ENCODE peak calls at places on chromosomes 1 and 21, in eight cellular contexts. O is ovary, I is left ventricle myocardium inferior, U is sigmoid colon, G is brain microvascular endothelial cell, P is transverse colon, Z is HCT116, V is fibroblast of lung. X is an unnamed sample.

GRCh38 chr21:42503711-42504110 is 7.7 kb upstream of the RSPH1 start:
- DNase-seq in O (no peak), I (no peak), V (no peak), Z (no peak), G (no peak), U (no peak), P (no peak), X (no peak)

GRCh38 chr1:202590975-202591411 is 119.3 kb downstream of the SYT2 start:
- DNase-seq in O (no peak), V (no peak), G (no peak), U (no peak), Z (no peak), P (no peak), I (no peak), X (no peak)

GRCh38 chr1:156627313-156627880 is 8.2 kb downstream of the HAPLN2 start:
- DNase-seq in U (no peak), Z (peak), I (no peak), O (no peak), P (peak), G (peak), V (peak), X (peak)

GRCh38 chr1:176959461-176959860 is 205.1 kb downstream of the ASTN1 start:
- DNase-seq in V (no peak), U (no peak), G (no peak), O (no peak), P (no peak), I (no peak), Z (no peak), X (no peak)

GRCh38 chr1:205810448-205811157 is 2.4 kb downstream of the SLC41A1 start:
- DNase-seq in V (no peak), G (peak), O (no peak), I (no peak), U (no peak), P (no peak), Z (no peak), X (no peak)

GRCh38 chr1:198042168-198042567 is 114.6 kb upstream of the NEK7 start:
- DNase-seq in I (no peak), U (no peak), G (no peak), O (no peak), V (peak), P (no peak), Z (no peak), X (no peak)

GRCh38 chr21:26469789-26470188 is 103.3 kb downstream of the CYYR1 start:
- DNase-seq in U (no peak), P (no peak), G (peak), Z (no peak), I (no peak), V (peak), O (no peak), X (no peak)

GRCh38 chr1:202349263-202349928 is 897 bp downstream of the PPP1R12B start:
- DNase-seq in Z (no peak), O (no peak), V (peak), U (no peak), G (peak), P (peak), I (no peak), X (peak)

GRCh38 chr1:225918280-225918679 is 5.8 kb downstream of the PYCR2 start:
- DNase-seq in O (no peak), V (no peak), G (no peak), Z (no peak), U (no peak), P (no peak), I (no peak), X (no peak)

GRCh38 chr1:41533731-41534080 is 49.2 kb upstream of the EDN2 start:
- DNase-seq in Z (no peak), U (no peak), V (no peak), O (peak), P (no peak), G (no peak), I (no peak), X (no peak)

GRCh38 chr21:36249576-36250422 is 70.2 kb upstream of the MORC3 start:
- DNase-seq in P (no peak), O (no peak), I (no peak), G (no peak), V (no peak), Z (no peak), U (no peak), X (no peak)

GRCh38 chr1:33181038-33181861 is 593 bp downstream of the TRIM62 start:
- DNase-seq in O (peak), G (peak), Z (no peak), V (peak), P (peak), I (peak), U (peak), X (no peak)

GRCh38 chr1:59163268-59164092 is 133.4 kb upstream of the FGGY start:
- DNase-seq in O (no peak), I (no peak), U (no peak), G (peak), P (no peak), V (peak), Z (no peak), X (no peak)

GRCh38 chr1:82829527-82829926 is 1028.8 kb downstream of the ADGRL2 start:
- DNase-seq in V (no peak), G (no peak), Z (no peak), O (no peak), U (no peak), P (no peak), I (no peak), X (no peak)

GRCh38 chr1:27488523-27489138 is 1.3 kb downstream of the WASF2 start:
- DNase-seq in U (peak), O (no peak), P (no peak), V (peak), G (peak), Z (no peak), I (no peak), X (no peak)

GRCh38 chr1:61450454-61451213 is 274.3 kb downstream of the TM2D1 start:
- DNase-seq in O (no peak), V (peak), G (no peak), P (peak), I (peak), Z (no peak), U (no peak), X (no peak)

DNA sequence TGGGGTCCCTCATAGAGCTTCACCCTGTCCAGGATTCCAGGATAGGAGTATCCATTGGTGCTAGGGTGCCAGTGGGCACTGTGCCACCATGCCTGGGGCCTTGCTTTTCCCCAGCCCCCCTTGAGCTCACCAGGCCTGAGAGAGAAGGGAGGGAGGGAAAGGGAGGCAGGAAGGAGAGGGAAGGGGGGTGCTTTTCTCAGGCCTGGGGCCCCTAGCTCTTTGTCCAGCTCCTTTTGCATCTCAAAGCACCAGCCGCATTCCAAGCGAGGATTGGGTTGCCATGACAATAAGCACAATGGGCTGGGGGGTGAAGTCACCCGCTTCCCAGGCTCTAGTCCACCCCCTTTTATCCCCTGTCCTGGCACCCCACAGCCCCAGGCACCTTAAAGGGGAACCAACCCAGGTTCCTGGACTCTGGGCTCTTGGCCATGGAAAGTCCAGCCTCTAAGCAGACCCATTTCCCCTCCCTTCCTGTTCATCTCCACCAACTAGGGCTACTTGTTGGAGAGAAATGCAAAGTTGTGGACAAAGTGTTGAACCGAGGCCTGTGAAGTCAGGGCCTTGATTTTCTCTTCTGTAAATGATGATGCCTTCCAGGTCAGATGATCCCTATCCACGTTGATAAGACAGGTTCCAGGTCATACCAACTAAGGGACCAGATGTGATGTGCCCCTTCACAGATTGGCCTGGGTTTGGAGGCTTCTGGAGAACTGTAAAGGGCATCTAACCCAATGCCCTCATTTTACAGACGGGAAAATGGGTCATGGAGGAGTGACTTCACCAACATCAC is 11.4 kb downstream of the THBS3 start:
- DNase-seq in V (peak), G (no peak), O (no peak), U (no peak), I (no peak), P (no peak), Z (no peak), X (no peak)
- H3K4me3 ChIP-seq in V (peak), G (no peak), O (no peak), U (no peak), I (no peak), P (no peak), Z (peak), X (no peak)

GRCh38 chr1:222926566-222926965 is 111.7 kb downstream of the DISP1 start:
- DNase-seq in U (no peak), O (no peak), P (no peak), Z (no peak), G (no peak), V (peak), I (no peak), X (no peak)

GRCh38 chr1:222930097-222930496 is 115.3 kb downstream of the DISP1 start:
- DNase-seq in G (no peak), V (no peak), I (no peak), Z (no peak), P (no peak), O (no peak), U (no peak), X (no peak)

GRCh38 chr1:222931018-222931417 is 116.2 kb downstream of the DISP1 start:
- DNase-seq in Z (no peak), G (no peak), P (no peak), V (peak), O (no peak), U (no peak), I (no peak), X (no peak)

GRCh38 chr1:222924140-222924706 is 109.4 kb downstream of the DISP1 start:
- DNase-seq in I (no peak), Z (no peak), U (no peak), V (no peak), O (no peak), P (no peak), G (no peak), X (no peak)

GRCh38 chr1:222928212-222928611 is 113.4 kb downstream of the DISP1 start:
- DNase-seq in G (peak), V (peak), O (peak), Z (no peak), P (peak), U (peak), I (peak), X (no peak)
- TF ChIP-seq CTCF in G (peak), V (no peak), O (no peak), Z (no peak), P (no peak), U (no peak), I (peak), X (no peak)

GRCh38 chr21:16422702-16423101 is 692.9 kb downstream of the USP25 start:
- DNase-seq in Z (no peak), I (no peak), U (no peak), V (peak), O (no peak), P (no peak), G (no peak), X (no peak)
- H3K27ac ChIP-seq in Z (no peak), I (peak), U (peak), V (no peak), O (no peak), P (no peak), G (no peak), X (no peak)

GRCh38 chr1:36150296-36151132 is 1.2 kb upstream of the TRAPPC3 start:
- DNase-seq in P (peak), I (peak), Z (peak), V (peak), O (peak), U (peak), G (peak), X (peak)
- H3K4me3 ChIP-seq in P (no peak), I (peak), Z (peak), V (peak), O (no peak), U (no peak), G (peak), X (peak)

GRCh38 chr1:46198026-46198826 is at the start of gene POMGNT1:
- DNase-seq in O (peak), P (peak), G (peak), Z (no peak), I (peak), U (peak), V (peak), X (peak)
- TF ChIP-seq CTCF in O (no peak), P (no peak), G (peak), Z (peak), I (no peak), U (no peak), V (no peak), X (peak)

GRCh38 chr1:113035086-113035485 is 37.9 kb upstream of the LRIG2 start:
- DNase-seq in G (no peak), O (no peak), P (no peak), U (no peak), I (no peak), V (no peak), Z (no peak), X (no peak)
- H3K27ac ChIP-seq in G (no peak), O (no peak), P (no peak), U (no peak), I (no peak), V (no peak), Z (no peak), X (no peak)

DNA sequence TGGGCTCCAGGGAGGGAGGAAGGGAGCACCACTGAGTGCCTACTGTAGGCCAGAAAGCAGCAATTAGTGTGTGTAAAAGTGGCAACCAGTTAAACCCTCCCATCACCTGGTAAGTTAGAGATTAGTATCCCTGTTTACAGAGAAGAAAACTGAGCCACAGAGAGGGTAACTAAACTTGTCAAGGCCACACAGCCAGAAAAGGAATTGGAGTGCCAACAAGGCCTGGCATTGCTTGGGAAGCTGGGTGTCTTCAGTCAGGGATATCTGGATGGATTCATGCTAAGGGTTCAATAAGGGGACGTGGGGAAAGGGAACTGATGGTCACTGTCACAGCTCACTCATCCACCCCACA is 23.6 kb upstream of the ADGRB2 start:
- DNase-seq in I (no peak), Z (no peak), G (no peak), P (no peak), O (no peak), V (no peak), U (no peak), X (peak)
- H3K4me3 ChIP-seq in I (peak), Z (peak), G (peak), P (no peak), O (no peak), V (peak), U (no peak), X (peak)

X was measured in MM.1S.